ENCODE peak calls at places on chromosomes 2 and 18, in nine cellular contexts. One of them, this sample, is unnamed.

GRCh38 chr2:1979569-1979968 is 235.3 kb upstream of the PXDN start:
- DNase-seq in heart left ventricle: no peak
- DNase-seq in colonic mucosa: no peak
- DNase-seq in OCI-LY7: no peak
- DNase-seq in GM23338: no peak
- DNase-seq in fibroblast of lung: no peak
- DNase-seq in Panc1: no peak
- DNase-seq in right atrium auricular region: no peak
- DNase-seq in chondrocyte: no peak
- DNase-seq in this sample: no peak

GRCh38 chr2:33602216-33602830 is 3.2 kb upstream of the FAM98A start:
- DNase-seq in heart left ventricle: no peak
- DNase-seq in colonic mucosa: no peak
- DNase-seq in OCI-LY7: no peak
- DNase-seq in GM23338: no peak
- DNase-seq in fibroblast of lung: no peak
- DNase-seq in Panc1: no peak
- DNase-seq in right atrium auricular region: no peak
- DNase-seq in chondrocyte: no peak
- DNase-seq in this sample: no peak

GRCh38 chr18:46329736-46330246 is 225.6 kb downstream of the HAUS1 start:
- DNase-seq in heart left ventricle: no peak
- DNase-seq in colonic mucosa: no peak
- DNase-seq in OCI-LY7: no peak
- DNase-seq in GM23338: no peak
- DNase-seq in fibroblast of lung: no peak
- DNase-seq in Panc1: no peak
- DNase-seq in right atrium auricular region: no peak
- DNase-seq in chondrocyte: no peak
- DNase-seq in this sample: no peak

GRCh38 chr2:1698188-1698945 is 45.9 kb downstream of the PXDN start:
- DNase-seq in heart left ventricle: no peak
- DNase-seq in colonic mucosa: no peak
- DNase-seq in OCI-LY7: no peak
- DNase-seq in GM23338: no peak
- DNase-seq in fibroblast of lung: peak
- DNase-seq in Panc1: no peak
- DNase-seq in right atrium auricular region: peak
- DNase-seq in chondrocyte: no peak
- DNase-seq in this sample: no peak

GRCh38 chr2:238853724-238854123 is 5.8 kb downstream of the TWIST2 start:
- DNase-seq in heart left ventricle: no peak
- DNase-seq in colonic mucosa: no peak
- DNase-seq in OCI-LY7: no peak
- DNase-seq in GM23338: no peak
- DNase-seq in fibroblast of lung: no peak
- DNase-seq in Panc1: no peak
- DNase-seq in right atrium auricular region: no peak
- DNase-seq in chondrocyte: no peak
- DNase-seq in this sample: no peak

GRCh38 chr2:235366390-235366789 is 127.5 kb upstream of the AGAP1 start:
- DNase-seq in heart left ventricle: no peak
- DNase-seq in colonic mucosa: no peak
- DNase-seq in OCI-LY7: no peak
- DNase-seq in GM23338: no peak
- DNase-seq in fibroblast of lung: no peak
- DNase-seq in Panc1: no peak
- DNase-seq in right atrium auricular region: no peak
- DNase-seq in chondrocyte: no peak
- DNase-seq in this sample: no peak

GRCh38 chr2:205759286-205759685 is 77.0 kb downstream of the NRP2 start:
- DNase-seq in heart left ventricle: peak
- DNase-seq in colonic mucosa: no peak
- DNase-seq in OCI-LY7: no peak
- DNase-seq in GM23338: no peak
- DNase-seq in fibroblast of lung: peak
- DNase-seq in Panc1: no peak
- DNase-seq in right atrium auricular region: no peak
- DNase-seq in chondrocyte: no peak
- DNase-seq in this sample: no peak

GRCh38 chr2:153165021-153165420 is 313.5 kb downstream of the RPRM start:
- DNase-seq in heart left ventricle: no peak
- DNase-seq in colonic mucosa: no peak
- DNase-seq in OCI-LY7: no peak
- DNase-seq in GM23338: no peak
- DNase-seq in fibroblast of lung: no peak
- DNase-seq in Panc1: no peak
- DNase-seq in right atrium auricular region: no peak
- DNase-seq in chondrocyte: no peak
- DNase-seq in this sample: no peak

GRCh38 chr2:235098273-235098672 is 146.5 kb downstream of the SH3BP4 start:
- DNase-seq in heart left ventricle: no peak
- DNase-seq in colonic mucosa: no peak
- DNase-seq in OCI-LY7: no peak
- DNase-seq in GM23338: peak
- DNase-seq in fibroblast of lung: no peak
- DNase-seq in Panc1: no peak
- DNase-seq in right atrium auricular region: no peak
- DNase-seq in chondrocyte: no peak
- DNase-seq in this sample: no peak

GRCh38 chr2:86671304-86671981 is 47.8 kb upstream of the RNF103 start:
- DNase-seq in heart left ventricle: no peak
- DNase-seq in colonic mucosa: no peak
- DNase-seq in OCI-LY7: no peak
- DNase-seq in GM23338: no peak
- DNase-seq in fibroblast of lung: peak
- DNase-seq in Panc1: no peak
- DNase-seq in right atrium auricular region: no peak
- DNase-seq in chondrocyte: no peak
- DNase-seq in this sample: no peak

GRCh38 chr2:37232131-37232933 is 874 bp downstream of the NDUFAF7 start:
- DNase-seq in heart left ventricle: no peak
- DNase-seq in colonic mucosa: peak
- DNase-seq in OCI-LY7: peak
- DNase-seq in GM23338: peak
- DNase-seq in fibroblast of lung: peak
- DNase-seq in Panc1: no peak
- DNase-seq in right atrium auricular region: no peak
- DNase-seq in chondrocyte: no peak
- DNase-seq in this sample: peak

GRCh38 chr2:16487686-16488085 is 177.9 kb downstream of the CYRIA start:
- DNase-seq in heart left ventricle: no peak
- DNase-seq in colonic mucosa: no peak
- DNase-seq in OCI-LY7: no peak
- DNase-seq in GM23338: peak
- DNase-seq in fibroblast of lung: peak
- DNase-seq in Panc1: no peak
- DNase-seq in right atrium auricular region: no peak
- DNase-seq in chondrocyte: no peak
- DNase-seq in this sample: no peak

DNA sequence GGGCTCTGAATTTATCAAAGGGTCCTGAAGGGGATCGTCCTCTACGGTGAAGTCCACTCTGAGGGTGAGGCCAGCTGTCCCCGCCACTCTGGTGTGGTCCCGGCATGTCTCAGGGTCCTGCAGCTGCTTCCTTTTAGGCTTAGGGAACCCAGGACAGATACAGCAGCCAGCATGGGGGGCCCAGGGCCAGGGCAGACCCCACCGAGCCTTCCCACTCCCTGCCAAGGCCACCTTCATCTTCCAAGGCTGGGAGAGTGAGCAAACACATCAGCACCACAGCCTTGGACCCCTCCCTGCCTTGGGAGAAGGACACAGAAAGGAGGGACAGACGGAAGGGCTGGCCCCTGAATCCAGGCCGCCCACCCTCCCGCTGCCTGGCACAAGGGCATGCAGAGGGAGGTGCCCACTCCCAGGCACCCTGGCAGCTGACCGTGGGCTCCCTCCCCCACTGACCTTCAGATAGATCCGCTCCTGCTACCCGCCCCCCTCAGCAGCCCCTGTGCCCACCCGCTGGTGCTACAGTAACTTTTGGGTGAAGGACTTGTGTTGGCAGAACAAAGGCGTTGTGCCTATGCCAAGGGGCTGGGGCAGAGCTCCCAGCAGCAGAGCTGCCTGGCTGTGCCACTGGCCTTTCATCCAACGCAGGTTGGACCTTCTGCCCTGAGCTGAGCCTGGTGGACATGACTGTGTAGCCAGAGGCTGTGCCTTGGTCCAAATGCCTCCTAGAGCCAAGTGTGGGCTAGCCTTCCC is 7.6 kb downstream of the CYP26B1 start:
- DNase-seq in heart left ventricle: no peak
- DNase-seq in colonic mucosa: peak
- DNase-seq in OCI-LY7: no peak
- DNase-seq in GM23338: no peak
- DNase-seq in fibroblast of lung: no peak
- DNase-seq in Panc1: no peak
- DNase-seq in right atrium auricular region: peak
- DNase-seq in chondrocyte: peak
- DNase-seq in this sample: peak
- TF ChIP-seq CTCF in heart left ventricle: no peak
- TF ChIP-seq CTCF in colonic mucosa: no peak
- TF ChIP-seq CTCF in OCI-LY7: no peak
- TF ChIP-seq CTCF in GM23338: no peak
- TF ChIP-seq CTCF in fibroblast of lung: no peak
- TF ChIP-seq CTCF in Panc1: no peak
- TF ChIP-seq CTCF in right atrium auricular region: no peak
- TF ChIP-seq CTCF in chondrocyte: no peak
- TF ChIP-seq CTCF in this sample: no peak

DNA sequence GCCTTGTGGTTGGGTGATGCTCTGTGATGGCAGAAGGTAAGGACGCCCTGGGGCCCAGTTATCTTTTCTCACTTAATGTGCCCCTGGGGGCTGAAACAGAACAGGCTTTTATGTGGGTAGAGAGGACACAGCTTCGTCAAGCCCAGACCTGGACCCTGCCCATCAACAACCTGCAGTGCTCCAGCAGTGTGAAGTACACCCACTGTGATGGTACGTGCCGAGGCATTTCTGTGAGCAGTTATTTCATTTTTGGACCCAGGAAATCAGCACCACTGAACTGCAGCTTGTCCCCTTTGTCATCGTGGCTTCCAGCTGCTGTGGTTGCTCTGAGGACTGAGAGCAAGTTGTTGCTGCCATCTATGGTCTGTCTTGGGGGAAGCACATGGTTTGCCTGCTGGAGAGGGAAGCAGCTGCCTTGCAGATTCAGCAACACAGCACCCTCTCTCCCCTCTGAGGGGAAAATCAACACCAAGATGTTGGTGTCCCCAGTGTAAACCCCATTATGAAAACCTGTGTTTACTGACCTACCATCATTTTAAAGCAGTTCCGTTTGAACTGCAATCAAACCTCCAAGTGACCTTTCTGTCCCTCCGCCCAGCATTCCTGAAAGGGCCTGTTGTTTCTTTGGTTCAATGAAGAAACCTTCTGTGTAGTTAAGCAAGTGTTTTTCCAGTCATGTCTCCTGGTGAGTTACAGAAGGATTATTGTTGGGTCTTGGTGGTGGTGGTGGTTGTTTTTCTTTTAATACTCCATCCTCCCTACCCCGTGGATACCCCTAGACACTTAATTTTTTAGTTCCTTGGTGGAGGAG is 158.2 kb downstream of the MGAT5 start:
- DNase-seq in heart left ventricle: peak
- DNase-seq in colonic mucosa: peak
- DNase-seq in OCI-LY7: peak
- DNase-seq in GM23338: peak
- DNase-seq in fibroblast of lung: peak
- DNase-seq in Panc1: peak
- DNase-seq in right atrium auricular region: peak
- DNase-seq in chondrocyte: no peak
- DNase-seq in this sample: peak
- TF ChIP-seq CTCF in heart left ventricle: peak
- TF ChIP-seq CTCF in colonic mucosa: peak
- TF ChIP-seq CTCF in OCI-LY7: peak
- TF ChIP-seq CTCF in GM23338: peak
- TF ChIP-seq CTCF in fibroblast of lung: peak
- TF ChIP-seq CTCF in Panc1: peak
- TF ChIP-seq CTCF in right atrium auricular region: peak
- TF ChIP-seq CTCF in chondrocyte: peak
- TF ChIP-seq CTCF in this sample: peak

DNA sequence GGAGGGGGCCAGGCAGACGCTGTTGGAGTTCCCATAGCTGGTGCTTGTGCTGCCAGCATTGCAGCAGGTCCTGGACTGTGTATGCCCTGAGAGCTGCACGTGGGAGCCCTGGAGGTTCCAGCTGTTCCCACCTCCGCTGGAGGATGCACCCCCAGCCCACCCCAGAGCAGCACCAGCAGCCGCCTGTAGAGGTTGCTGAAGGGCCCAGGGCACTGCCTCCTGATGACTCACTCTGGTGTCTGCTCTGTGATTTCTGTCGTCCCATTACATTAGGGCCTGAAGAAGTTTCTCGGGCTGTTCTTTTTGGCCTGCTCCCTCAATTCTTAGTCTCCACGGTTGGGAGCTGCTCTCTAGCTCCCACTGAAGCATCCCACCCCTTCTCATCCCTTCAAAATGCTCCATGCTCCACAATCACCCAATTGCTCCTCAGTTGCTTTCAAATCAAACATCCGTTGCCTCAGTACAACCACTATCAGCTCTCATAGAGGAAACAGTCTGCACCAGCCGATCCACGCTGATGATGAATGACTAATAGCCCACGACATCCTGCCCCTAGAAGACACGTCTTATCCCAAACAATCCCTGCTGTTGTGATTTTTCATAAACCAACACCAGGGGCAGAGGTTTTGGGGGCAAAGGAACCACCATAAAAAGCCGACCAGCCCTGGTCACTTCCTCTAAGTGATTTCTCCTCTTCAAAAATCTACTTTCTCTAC is 65.2 kb upstream of the RNF152 start:
- DNase-seq in heart left ventricle: no peak
- DNase-seq in colonic mucosa: no peak
- DNase-seq in OCI-LY7: no peak
- DNase-seq in GM23338: peak
- DNase-seq in fibroblast of lung: no peak
- DNase-seq in Panc1: no peak
- DNase-seq in right atrium auricular region: no peak
- DNase-seq in chondrocyte: no peak
- DNase-seq in this sample: no peak
- TF ChIP-seq CTCF in heart left ventricle: no peak
- TF ChIP-seq CTCF in colonic mucosa: no peak
- TF ChIP-seq CTCF in OCI-LY7: no peak
- TF ChIP-seq CTCF in GM23338: peak
- TF ChIP-seq CTCF in fibroblast of lung: no peak
- TF ChIP-seq CTCF in Panc1: no peak
- TF ChIP-seq CTCF in right atrium auricular region: no peak
- TF ChIP-seq CTCF in chondrocyte: peak
- TF ChIP-seq CTCF in this sample: no peak

GRCh38 chr2:55268907-55269611 is at the start of gene MTIF2:
- DNase-seq in heart left ventricle: peak
- DNase-seq in colonic mucosa: peak
- DNase-seq in OCI-LY7: peak
- DNase-seq in GM23338: peak
- DNase-seq in fibroblast of lung: peak
- DNase-seq in Panc1: peak
- DNase-seq in right atrium auricular region: peak
- DNase-seq in chondrocyte: peak
- DNase-seq in this sample: peak
- TF ChIP-seq CTCF in heart left ventricle: no peak
- TF ChIP-seq CTCF in colonic mucosa: no peak
- TF ChIP-seq CTCF in OCI-LY7: peak
- TF ChIP-seq CTCF in GM23338: no peak
- TF ChIP-seq CTCF in fibroblast of lung: no peak
- TF ChIP-seq CTCF in Panc1: no peak
- TF ChIP-seq CTCF in right atrium auricular region: no peak
- TF ChIP-seq CTCF in chondrocyte: no peak
- TF ChIP-seq CTCF in this sample: peak

This sample was measured in Peyer's patch.